ENCODE peak calls at places on chromosomes 7 and 10, in four cellular contexts. M is activated CD4-positive, alpha-beta T cell treated with anti-CD3 and anti-CD28 coated beads for 24 hours; Y is endothelial cell; K is left lobe of liver. S is an unnamed sample.

GRCh38 chr7:149731207-149731955 is 42.0 kb downstream of the ZNF467 start:
- DNase-seq in M (no peak), Y (no peak), K (no peak), S (no peak)

GRCh38 chr10:7563368-7563767 is 103.4 kb downstream of the ITIH5 start:
- DNase-seq in M (no peak), Y (no peak), K (no peak), S (no peak)

GRCh38 chr10:6402960-6403359 is 177.1 kb downstream of the PRKCQ start:
- DNase-seq in M (no peak), Y (no peak), K (peak), S (no peak)

GRCh38 chr10:47296111-47296894 is 3.7 kb upstream of the GDF10 start:
- DNase-seq in M (no peak), Y (no peak), K (no peak), S (no peak)

GRCh38 chr7:129095258-129095657 is 40.3 kb upstream of the TNPO3 start:
- DNase-seq in M (no peak), Y (no peak), K (no peak), S (no peak)

GRCh38 chr7:121140790-121141189 is 152.3 kb downstream of the CPED1 start:
- DNase-seq in M (no peak), Y (no peak), K (no peak), S (no peak)

GRCh38 chr10:24695452-24695851 is 28.2 kb downstream of the ARHGAP21 start:
- DNase-seq in M (no peak), Y (no peak), K (no peak), S (no peak)

GRCh38 chr10:110843031-110843430 is 28.7 kb upstream of the PDCD4 start:
- DNase-seq in M (no peak), Y (no peak), K (no peak), S (no peak)

GRCh38 chr7:99392046-99392445 is 16.4 kb downstream of the PDAP1 start:
- DNase-seq in M (no peak), Y (no peak), K (no peak), S (no peak)